ENCODE peak calls at places on chromosomes 4 and X, in ten cellular contexts. One of them, this sample, is unnamed.

GRCh38 chrX:45309801-45310200 is 109.1 kb upstream of the DIPK2B start:
- DNase-seq in mucosa of descending colon: no peak
- DNase-seq in GM20000: no peak
- DNase-seq in Peyer's patch: no peak
- DNase-seq in NCI-H2171 treated with DMSO at 0.1 percent for 48 hours: no peak
- DNase-seq in MM.1S: no peak
- DNase-seq in glutamatergic neuron: no peak
- DNase-seq in stimulated activated CD4-positive, alpha-beta T cell treated with anti-CD3 and anti-CD28 coated beads, Interleukin-15, amount 100 ng/mL, for 24 hours: no peak
- DNase-seq in GM10248: no peak
- DNase-seq in body of pancreas: no peak
- DNase-seq in this sample: no peak

GRCh38 chr4:3877236-3877635 is 111.1 kb downstream of the ADRA2C start:
- DNase-seq in mucosa of descending colon: no peak
- DNase-seq in GM20000: no peak
- DNase-seq in Peyer's patch: no peak
- DNase-seq in NCI-H2171 treated with DMSO at 0.1 percent for 48 hours: no peak
- DNase-seq in MM.1S: no peak
- DNase-seq in glutamatergic neuron: no peak
- DNase-seq in stimulated activated CD4-positive, alpha-beta T cell treated with anti-CD3 and anti-CD28 coated beads, Interleukin-15, amount 100 ng/mL, for 24 hours: no peak
- DNase-seq in GM10248: no peak
- DNase-seq in body of pancreas: no peak
- DNase-seq in this sample: peak; percentile 16

GRCh38 chr4:55127521-55127920 is 2.1 kb upstream of the KDR start:
- DNase-seq in mucosa of descending colon: no peak
- DNase-seq in GM20000: no peak
- DNase-seq in Peyer's patch: no peak
- DNase-seq in NCI-H2171 treated with DMSO at 0.1 percent for 48 hours: no peak
- DNase-seq in MM.1S: no peak
- DNase-seq in glutamatergic neuron: no peak
- DNase-seq in stimulated activated CD4-positive, alpha-beta T cell treated with anti-CD3 and anti-CD28 coated beads, Interleukin-15, amount 100 ng/mL, for 24 hours: no peak
- DNase-seq in GM10248: no peak
- DNase-seq in body of pancreas: no peak
- DNase-seq in this sample: peak; percentile 20

GRCh38 chr4:15557806-15558550 is 88.3 kb downstream of the CC2D2A start:
- DNase-seq in mucosa of descending colon: no peak
- DNase-seq in GM20000: no peak
- DNase-seq in Peyer's patch: no peak
- DNase-seq in NCI-H2171 treated with DMSO at 0.1 percent for 48 hours: no peak
- DNase-seq in MM.1S: no peak
- DNase-seq in glutamatergic neuron: no peak
- DNase-seq in stimulated activated CD4-positive, alpha-beta T cell treated with anti-CD3 and anti-CD28 coated beads, Interleukin-15, amount 100 ng/mL, for 24 hours: no peak
- DNase-seq in GM10248: no peak
- DNase-seq in body of pancreas: no peak
- DNase-seq in this sample: no peak

GRCh38 chr4:125091031-125091540 is 223.7 kb upstream of the FAT4 start:
- DNase-seq in mucosa of descending colon: no peak
- DNase-seq in GM20000: no peak
- DNase-seq in Peyer's patch: no peak
- DNase-seq in NCI-H2171 treated with DMSO at 0.1 percent for 48 hours: no peak
- DNase-seq in MM.1S: no peak
- DNase-seq in glutamatergic neuron: no peak
- DNase-seq in stimulated activated CD4-positive, alpha-beta T cell treated with anti-CD3 and anti-CD28 coated beads, Interleukin-15, amount 100 ng/mL, for 24 hours: no peak
- DNase-seq in GM10248: no peak
- DNase-seq in body of pancreas: no peak
- DNase-seq in this sample: no peak

GRCh38 chr4:174265917-174266316 is 17.6 kb downstream of the FBXO8 start:
- DNase-seq in mucosa of descending colon: no peak
- DNase-seq in GM20000: no peak
- DNase-seq in Peyer's patch: no peak
- DNase-seq in NCI-H2171 treated with DMSO at 0.1 percent for 48 hours: peak; percentile 75
- DNase-seq in MM.1S: no peak
- DNase-seq in glutamatergic neuron: no peak
- DNase-seq in stimulated activated CD4-positive, alpha-beta T cell treated with anti-CD3 and anti-CD28 coated beads, Interleukin-15, amount 100 ng/mL, for 24 hours: no peak
- DNase-seq in GM10248: no peak
- DNase-seq in body of pancreas: no peak
- DNase-seq in this sample: no peak

GRCh38 chrX:39750246-39750790 is 347.4 kb downstream of the BCOR start:
- DNase-seq in mucosa of descending colon: no peak
- DNase-seq in GM20000: no peak
- DNase-seq in Peyer's patch: no peak
- DNase-seq in NCI-H2171 treated with DMSO at 0.1 percent for 48 hours: no peak
- DNase-seq in MM.1S: no peak
- DNase-seq in glutamatergic neuron: no peak
- DNase-seq in stimulated activated CD4-positive, alpha-beta T cell treated with anti-CD3 and anti-CD28 coated beads, Interleukin-15, amount 100 ng/mL, for 24 hours: no peak
- DNase-seq in GM10248: no peak
- DNase-seq in body of pancreas: no peak
- DNase-seq in this sample: no peak

GRCh38 chr4:179307297-179308136 is 1865.3 kb upstream of the AGA start:
- DNase-seq in mucosa of descending colon: no peak
- DNase-seq in GM20000: peak; percentile 12
- DNase-seq in Peyer's patch: no peak
- DNase-seq in NCI-H2171 treated with DMSO at 0.1 percent for 48 hours: peak; percentile 0
- DNase-seq in MM.1S: peak; percentile 51
- DNase-seq in glutamatergic neuron: peak; percentile 35
- DNase-seq in stimulated activated CD4-positive, alpha-beta T cell treated with anti-CD3 and anti-CD28 coated beads, Interleukin-15, amount 100 ng/mL, for 24 hours: peak; percentile 30
- DNase-seq in GM10248: peak; percentile 15
- DNase-seq in body of pancreas: peak; percentile 55
- DNase-seq in this sample: peak; percentile 62

GRCh38 chr4:118817178-118817930 is 18.6 kb downstream of the SEC24D start:
- DNase-seq in mucosa of descending colon: no peak
- DNase-seq in GM20000: no peak
- DNase-seq in Peyer's patch: no peak
- DNase-seq in NCI-H2171 treated with DMSO at 0.1 percent for 48 hours: peak; percentile 74
- DNase-seq in MM.1S: no peak
- DNase-seq in glutamatergic neuron: no peak
- DNase-seq in stimulated activated CD4-positive, alpha-beta T cell treated with anti-CD3 and anti-CD28 coated beads, Interleukin-15, amount 100 ng/mL, for 24 hours: no peak
- DNase-seq in GM10248: no peak
- DNase-seq in body of pancreas: no peak
- DNase-seq in this sample: no peak

GRCh38 chrX:154349359-154349935 is 25.0 kb downstream of the FLNA start:
- DNase-seq in mucosa of descending colon: no peak
- DNase-seq in GM20000: no peak
- DNase-seq in Peyer's patch: no peak
- DNase-seq in NCI-H2171 treated with DMSO at 0.1 percent for 48 hours: no peak
- DNase-seq in MM.1S: no peak
- DNase-seq in glutamatergic neuron: peak; percentile 6
- DNase-seq in stimulated activated CD4-positive, alpha-beta T cell treated with anti-CD3 and anti-CD28 coated beads, Interleukin-15, amount 100 ng/mL, for 24 hours: peak; percentile 2
- DNase-seq in GM10248: no peak
- DNase-seq in body of pancreas: no peak
- DNase-seq in this sample: no peak

GRCh38 chr4:187183826-187184225 is 460.2 kb upstream of the FAT1 start:
- DNase-seq in mucosa of descending colon: no peak
- DNase-seq in GM20000: no peak
- DNase-seq in Peyer's patch: no peak
- DNase-seq in NCI-H2171 treated with DMSO at 0.1 percent for 48 hours: no peak
- DNase-seq in MM.1S: no peak
- DNase-seq in glutamatergic neuron: no peak
- DNase-seq in stimulated activated CD4-positive, alpha-beta T cell treated with anti-CD3 and anti-CD28 coated beads, Interleukin-15, amount 100 ng/mL, for 24 hours: no peak
- DNase-seq in GM10248: no peak
- DNase-seq in body of pancreas: no peak
- DNase-seq in this sample: no peak

GRCh38 chr4:74311696-74312313 is 3.5 kb downstream of the EPGN start:
- DNase-seq in mucosa of descending colon: no peak
- DNase-seq in GM20000: peak; percentile 16
- DNase-seq in Peyer's patch: no peak
- DNase-seq in NCI-H2171 treated with DMSO at 0.1 percent for 48 hours: no peak
- DNase-seq in MM.1S: peak; percentile 81
- DNase-seq in glutamatergic neuron: no peak
- DNase-seq in stimulated activated CD4-positive, alpha-beta T cell treated with anti-CD3 and anti-CD28 coated beads, Interleukin-15, amount 100 ng/mL, for 24 hours: peak; percentile 6
- DNase-seq in GM10248: peak; percentile 19
- DNase-seq in body of pancreas: peak; percentile 64
- DNase-seq in this sample: peak; percentile 71

GRCh38 chr4:80259012-80259411 is 7.5 kb upstream of the FGF5 start:
- DNase-seq in mucosa of descending colon: no peak
- DNase-seq in GM20000: no peak
- DNase-seq in Peyer's patch: no peak
- DNase-seq in NCI-H2171 treated with DMSO at 0.1 percent for 48 hours: peak; percentile 56
- DNase-seq in MM.1S: no peak
- DNase-seq in glutamatergic neuron: no peak
- DNase-seq in stimulated activated CD4-positive, alpha-beta T cell treated with anti-CD3 and anti-CD28 coated beads, Interleukin-15, amount 100 ng/mL, for 24 hours: no peak
- DNase-seq in GM10248: no peak
- DNase-seq in body of pancreas: no peak
- DNase-seq in this sample: no peak

GRCh38 chr4:90943311-90943710 is 816.1 kb downstream of the CCSER1 start:
- DNase-seq in mucosa of descending colon: no peak
- DNase-seq in GM20000: no peak
- DNase-seq in Peyer's patch: no peak
- DNase-seq in NCI-H2171 treated with DMSO at 0.1 percent for 48 hours: no peak
- DNase-seq in MM.1S: no peak
- DNase-seq in glutamatergic neuron: no peak
- DNase-seq in stimulated activated CD4-positive, alpha-beta T cell treated with anti-CD3 and anti-CD28 coated beads, Interleukin-15, amount 100 ng/mL, for 24 hours: no peak
- DNase-seq in GM10248: no peak
- DNase-seq in body of pancreas: no peak
- DNase-seq in this sample: no peak

GRCh38 chr4:145829629-145830395 is 108.8 kb downstream of the ZNF827 start:
- DNase-seq in mucosa of descending colon: no peak
- DNase-seq in GM20000: peak; percentile 14
- DNase-seq in Peyer's patch: no peak
- DNase-seq in NCI-H2171 treated with DMSO at 0.1 percent for 48 hours: no peak
- DNase-seq in MM.1S: peak; percentile 47
- DNase-seq in glutamatergic neuron: no peak
- DNase-seq in stimulated activated CD4-positive, alpha-beta T cell treated with anti-CD3 and anti-CD28 coated beads, Interleukin-15, amount 100 ng/mL, for 24 hours: peak; percentile 56
- DNase-seq in GM10248: peak; percentile 29
- DNase-seq in body of pancreas: no peak
- DNase-seq in this sample: no peak

GRCh38 chrX:88424071-88424470 is 323.0 kb upstream of the CPXCR1 start:
- DNase-seq in mucosa of descending colon: no peak
- DNase-seq in GM20000: no peak
- DNase-seq in Peyer's patch: no peak
- DNase-seq in NCI-H2171 treated with DMSO at 0.1 percent for 48 hours: no peak
- DNase-seq in MM.1S: no peak
- DNase-seq in glutamatergic neuron: no peak
- DNase-seq in stimulated activated CD4-positive, alpha-beta T cell treated with anti-CD3 and anti-CD28 coated beads, Interleukin-15, amount 100 ng/mL, for 24 hours: no peak
- DNase-seq in GM10248: no peak
- DNase-seq in body of pancreas: no peak
- DNase-seq in this sample: no peak

GRCh38 chr4:38730830-38731646 is 51.8 kb downstream of the TLR10 start:
- DNase-seq in mucosa of descending colon: peak; percentile 91
- DNase-seq in GM20000: peak; percentile 73
- DNase-seq in Peyer's patch: peak; percentile 73
- DNase-seq in NCI-H2171 treated with DMSO at 0.1 percent for 48 hours: no peak
- DNase-seq in MM.1S: peak; percentile 66
- DNase-seq in glutamatergic neuron: peak; percentile 93
- DNase-seq in stimulated activated CD4-positive, alpha-beta T cell treated with anti-CD3 and anti-CD28 coated beads, Interleukin-15, amount 100 ng/mL, for 24 hours: peak; percentile 90
- DNase-seq in GM10248: peak; percentile 81
- DNase-seq in body of pancreas: peak; percentile 85
- DNase-seq in this sample: peak; percentile 90

GRCh38 chrX:47482512-47483309 is at the start of gene ZNF41:
- DNase-seq in mucosa of descending colon: peak; percentile 80
- DNase-seq in GM20000: peak; percentile 86
- DNase-seq in Peyer's patch: peak; percentile 76
- DNase-seq in NCI-H2171 treated with DMSO at 0.1 percent for 48 hours: peak; percentile 83
- DNase-seq in MM.1S: peak; percentile 87
- DNase-seq in glutamatergic neuron: peak; percentile 66
- DNase-seq in stimulated activated CD4-positive, alpha-beta T cell treated with anti-CD3 and anti-CD28 coated beads, Interleukin-15, amount 100 ng/mL, for 24 hours: peak; percentile 83
- DNase-seq in GM10248: peak; percentile 84
- DNase-seq in body of pancreas: peak; percentile 84
- DNase-seq in this sample: peak; percentile 94

GRCh38 chr4:52655505-52655904 is 3.6 kb downstream of the USP46 start:
- DNase-seq in mucosa of descending colon: no peak
- DNase-seq in GM20000: no peak
- DNase-seq in Peyer's patch: no peak
- DNase-seq in NCI-H2171 treated with DMSO at 0.1 percent for 48 hours: no peak
- DNase-seq in MM.1S: no peak
- DNase-seq in glutamatergic neuron: no peak
- DNase-seq in stimulated activated CD4-positive, alpha-beta T cell treated with anti-CD3 and anti-CD28 coated beads, Interleukin-15, amount 100 ng/mL, for 24 hours: no peak
- DNase-seq in GM10248: no peak
- DNase-seq in body of pancreas: no peak
- DNase-seq in this sample: no peak

GRCh38 chr4:187017156-187017555 is 293.5 kb upstream of the FAT1 start:
- DNase-seq in mucosa of descending colon: no peak
- DNase-seq in GM20000: no peak
- DNase-seq in Peyer's patch: no peak
- DNase-seq in NCI-H2171 treated with DMSO at 0.1 percent for 48 hours: no peak
- DNase-seq in MM.1S: no peak
- DNase-seq in glutamatergic neuron: no peak
- DNase-seq in stimulated activated CD4-positive, alpha-beta T cell treated with anti-CD3 and anti-CD28 coated beads, Interleukin-15, amount 100 ng/mL, for 24 hours: no peak
- DNase-seq in GM10248: no peak
- DNase-seq in body of pancreas: no peak
- DNase-seq in this sample: no peak

GRCh38 chr4:163681208-163681821 is 186.8 kb downstream of the TMA16 start:
- DNase-seq in mucosa of descending colon: no peak
- DNase-seq in GM20000: peak; percentile 25
- DNase-seq in Peyer's patch: peak; percentile 24
- DNase-seq in NCI-H2171 treated with DMSO at 0.1 percent for 48 hours: no peak
- DNase-seq in MM.1S: peak; percentile 66
- DNase-seq in glutamatergic neuron: no peak
- DNase-seq in stimulated activated CD4-positive, alpha-beta T cell treated with anti-CD3 and anti-CD28 coated beads, Interleukin-15, amount 100 ng/mL, for 24 hours: peak; percentile 24
- DNase-seq in GM10248: peak; percentile 56
- DNase-seq in body of pancreas: peak; percentile 54
- DNase-seq in this sample: peak; percentile 95

GRCh38 chr4:169286562-169287301 is 16.0 kb upstream of the SH3RF1 start:
- DNase-seq in mucosa of descending colon: no peak
- DNase-seq in GM20000: no peak
- DNase-seq in Peyer's patch: no peak
- DNase-seq in NCI-H2171 treated with DMSO at 0.1 percent for 48 hours: no peak
- DNase-seq in MM.1S: no peak
- DNase-seq in glutamatergic neuron: no peak
- DNase-seq in stimulated activated CD4-positive, alpha-beta T cell treated with anti-CD3 and anti-CD28 coated beads, Interleukin-15, amount 100 ng/mL, for 24 hours: no peak
- DNase-seq in GM10248: peak; percentile 20
- DNase-seq in body of pancreas: no peak
- DNase-seq in this sample: peak; percentile 55

GRCh38 chrX:15644560-15644872 is 20.1 kb downstream of the CLTRN start:
- DNase-seq in mucosa of descending colon: no peak
- DNase-seq in GM20000: no peak
- DNase-seq in Peyer's patch: no peak
- DNase-seq in NCI-H2171 treated with DMSO at 0.1 percent for 48 hours: no peak
- DNase-seq in MM.1S: no peak
- DNase-seq in glutamatergic neuron: no peak
- DNase-seq in stimulated activated CD4-positive, alpha-beta T cell treated with anti-CD3 and anti-CD28 coated beads, Interleukin-15, amount 100 ng/mL, for 24 hours: no peak
- DNase-seq in GM10248: no peak
- DNase-seq in body of pancreas: no peak
- DNase-seq in this sample: no peak

GRCh38 chr4:59094505-59094904 is 1984.3 kb upstream of the IGFBP7 start:
- DNase-seq in mucosa of descending colon: no peak
- DNase-seq in GM20000: no peak
- DNase-seq in Peyer's patch: no peak
- DNase-seq in NCI-H2171 treated with DMSO at 0.1 percent for 48 hours: peak; percentile 42
- DNase-seq in MM.1S: no peak
- DNase-seq in glutamatergic neuron: no peak
- DNase-seq in stimulated activated CD4-positive, alpha-beta T cell treated with anti-CD3 and anti-CD28 coated beads, Interleukin-15, amount 100 ng/mL, for 24 hours: no peak
- DNase-seq in GM10248: no peak
- DNase-seq in body of pancreas: no peak
- DNase-seq in this sample: no peak

GRCh38 chr4:55312491-55313101 is 33.4 kb upstream of the SRD5A3 start:
- DNase-seq in mucosa of descending colon: no peak
- DNase-seq in GM20000: peak; percentile 8
- DNase-seq in Peyer's patch: peak; percentile 18
- DNase-seq in NCI-H2171 treated with DMSO at 0.1 percent for 48 hours: peak; percentile 52
- DNase-seq in MM.1S: peak; percentile 42
- DNase-seq in glutamatergic neuron: no peak
- DNase-seq in stimulated activated CD4-positive, alpha-beta T cell treated with anti-CD3 and anti-CD28 coated beads, Interleukin-15, amount 100 ng/mL, for 24 hours: peak; percentile 40
- DNase-seq in GM10248: no peak
- DNase-seq in body of pancreas: peak; percentile 65
- DNase-seq in this sample: peak; percentile 77

GRCh38 chrX:41047878-41048534 is 37.2 kb upstream of the USP9X start:
- DNase-seq in mucosa of descending colon: peak; percentile 61
- DNase-seq in GM20000: no peak
- DNase-seq in Peyer's patch: no peak
- DNase-seq in NCI-H2171 treated with DMSO at 0.1 percent for 48 hours: no peak
- DNase-seq in MM.1S: no peak
- DNase-seq in glutamatergic neuron: no peak
- DNase-seq in stimulated activated CD4-positive, alpha-beta T cell treated with anti-CD3 and anti-CD28 coated beads, Interleukin-15, amount 100 ng/mL, for 24 hours: no peak
- DNase-seq in GM10248: no peak
- DNase-seq in body of pancreas: no peak
- DNase-seq in this sample: no peak

GRCh38 chr4:98446499-98447375 is 185.6 kb downstream of the RAP1GDS1 start:
- DNase-seq in mucosa of descending colon: peak; percentile 41
- DNase-seq in GM20000: peak; percentile 26
- DNase-seq in Peyer's patch: peak; percentile 85
- DNase-seq in NCI-H2171 treated with DMSO at 0.1 percent for 48 hours: no peak
- DNase-seq in MM.1S: peak; percentile 10
- DNase-seq in glutamatergic neuron: no peak
- DNase-seq in stimulated activated CD4-positive, alpha-beta T cell treated with anti-CD3 and anti-CD28 coated beads, Interleukin-15, amount 100 ng/mL, for 24 hours: peak; percentile 73
- DNase-seq in GM10248: peak; percentile 35
- DNase-seq in body of pancreas: peak; percentile 26
- DNase-seq in this sample: no peak

GRCh38 chrX:40142417-40142816 is 44.7 kb upstream of the BCOR start:
- DNase-seq in mucosa of descending colon: no peak
- DNase-seq in GM20000: no peak
- DNase-seq in Peyer's patch: no peak
- DNase-seq in NCI-H2171 treated with DMSO at 0.1 percent for 48 hours: peak; percentile 2
- DNase-seq in MM.1S: no peak
- DNase-seq in glutamatergic neuron: no peak
- DNase-seq in stimulated activated CD4-positive, alpha-beta T cell treated with anti-CD3 and anti-CD28 coated beads, Interleukin-15, amount 100 ng/mL, for 24 hours: no peak
- DNase-seq in GM10248: no peak
- DNase-seq in body of pancreas: no peak
- DNase-seq in this sample: no peak

This sample was measured in Karpas-422.